ENCODE peak calls at places on chromosomes 6 and 20, in nine cellular contexts. O, H, T, C, M, R, X, P and U are unnamed samples.

GRCh38 chr6:169263836-169264608 is 10.4 kb upstream of the THBS2 start:
- DNase-seq in P (no peak), X (peak; percentile 78), C (peak; percentile 82), R (no peak), M (no peak), O (no peak), H (no peak), T (no peak), U (no peak)

GRCh38 chr6:74199146-74199680 is 503.2 kb downstream of the CD109 start:
- DNase-seq in R (no peak), H (no peak), X (no peak), T (no peak), C (no peak), O (no peak), M (no peak), P (no peak), U (no peak)

GRCh38 chr20:4681971-4682370 is 39.7 kb upstream of the PRND start:
- DNase-seq in H (no peak), C (peak; percentile 99), R (peak; percentile 74), P (no peak), M (no peak), T (no peak), X (peak; percentile 71), O (no peak), U (no peak)

GRCh38 chr6:22958677-22959076 is 389.3 kb downstream of the HDGFL1 start:
- DNase-seq in H (no peak), M (no peak), R (no peak), T (no peak), C (no peak), X (no peak), P (no peak), O (no peak), U (no peak)

GRCh38 chr20:8082025-8082424 is 50.0 kb upstream of the PLCB1 start:
- DNase-seq in R (peak; percentile 33), O (peak; percentile 11), P (no peak), C (no peak), H (peak; percentile 15), T (no peak), X (peak; percentile 38), M (no peak), U (no peak)

GRCh38 chr6:134057478-134057877 is 5.1 kb upstream of the SLC2A12 start:
- DNase-seq in T (no peak), C (peak; percentile 94), M (no peak), O (no peak), R (no peak), X (no peak), H (no peak), P (no peak), U (no peak)

GRCh38 chr6:138620630-138621029 is 121.3 kb upstream of the NHSL1 start:
- DNase-seq in X (no peak), P (no peak), C (no peak), T (no peak), R (no peak), M (no peak), H (no peak), O (no peak), U (no peak)

GRCh38 chr6:2047855-2048254 is 197.6 kb downstream of the GMDS start:
- DNase-seq in R (no peak), M (no peak), O (no peak), H (no peak), P (no peak), X (no peak), T (no peak), C (no peak), U (no peak)

DNA sequence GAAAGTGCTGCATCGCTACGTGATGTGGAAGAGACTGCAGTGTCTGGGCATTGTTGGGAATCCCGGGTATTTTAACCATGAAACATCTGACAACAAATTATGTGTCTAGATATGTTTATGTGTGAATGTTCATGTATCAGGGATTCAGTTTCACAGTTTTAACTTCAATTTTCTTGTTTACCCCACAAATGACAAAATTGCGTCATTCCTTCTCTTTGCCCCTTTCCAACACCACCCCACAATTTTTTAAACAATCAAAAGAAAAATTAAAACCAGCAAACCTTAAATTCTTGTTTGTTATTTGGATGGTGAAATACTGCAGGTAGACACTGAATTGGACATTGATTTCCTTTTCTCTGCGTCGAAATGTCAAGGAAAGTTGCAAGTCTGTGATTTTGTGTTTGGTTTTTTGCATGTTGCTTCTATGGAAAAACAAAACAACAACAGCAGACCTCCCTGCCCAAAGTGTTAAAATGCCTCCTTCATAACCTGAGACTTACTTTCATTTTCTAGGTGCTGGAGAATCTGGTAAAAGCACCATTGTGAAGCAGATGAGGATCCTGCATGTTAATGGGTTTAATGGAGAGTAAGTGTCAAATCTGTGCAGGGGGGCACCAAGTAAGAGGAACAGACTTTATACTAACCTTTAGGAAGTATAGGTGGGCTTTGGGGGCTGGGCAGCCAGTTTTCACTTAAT is 42.7 kb downstream of the GNAS start:
- DNase-seq in T (no peak), H (no peak), O (no peak), C (no peak), X (peak; percentile 45), R (peak; percentile 44), M (no peak), P (no peak), U (no peak)
- H3K9ac ChIP-seq in T (peak overlapping the region; percentile 80), H (peak overlapping the region; percentile 1), O (no peak overlapping the region), C (peak overlapping the region; percentile 14), X (peak overlapping the region; percentile 98), R (peak overlapping the region; percentile 94), M (no peak overlapping the region), P (no peak overlapping the region), U (peak overlapping the region; percentile 6)

GRCh38 chr6:150600302-150601017 is 775 bp downstream of the PLEKHG1 start:
- DNase-seq in H (peak; percentile 50), P (peak; percentile 82), R (peak; percentile 67), M (peak; percentile 84), C (peak; percentile 90), O (peak; percentile 96), X (peak; percentile 87), T (no peak), U (peak; percentile 90)

GRCh38 chr6:150607044-150607650 is 7.5 kb downstream of the PLEKHG1 start:
- DNase-seq in T (no peak), O (no peak), H (no peak), R (no peak), P (no peak), M (no peak), X (no peak), C (no peak), U (no peak)

GRCh38 chr6:150606258-150607043 is 6.8 kb downstream of the PLEKHG1 start:
- DNase-seq in O (no peak), X (no peak), R (no peak), M (no peak), C (no peak), P (no peak), H (no peak), T (no peak), U (no peak)

GRCh38 chr6:150605333-150605732 is 5.6 kb downstream of the PLEKHG1 start:
- DNase-seq in H (no peak), O (no peak), P (no peak), C (no peak), T (no peak), M (no peak), R (no peak), X (no peak), U (no peak)

GRCh38 chr6:150604467-150604866 is 4.8 kb downstream of the PLEKHG1 start:
- DNase-seq in X (no peak), P (no peak), M (no peak), R (no peak), C (no peak), T (no peak), O (no peak), H (no peak), U (no peak)
- H3K4me1 ChIP-seq in X (no peaks in the 10 kb centered on the region), P (no peaks in the 10 kb centered on the region), M (peaks cover 5% of the 10 kb centered on the region), R (peaks cover 6% of the 10 kb centered on the region), C (peaks cover 15% of the 10 kb centered on the region), T (no peaks in the 10 kb centered on the region), O (peaks cover 7% of the 10 kb centered on the region), H (peaks cover 12% of the 10 kb centered on the region), U (peaks cover 7% of the 10 kb centered on the region)

GRCh38 chr6:5999688-6000608 is 6.8 kb downstream of the NRN1 start:
- DNase-seq in M (no peak), T (no peak), X (no peak), P (no peak), H (no peak), R (no peak), C (no peak), O (peak; percentile 51), U (no peak)

GRCh38 chr6:6003334-6004146 is 3.2 kb downstream of the NRN1 start:
- DNase-seq in C (peak; percentile 38), T (no peak), X (peak; percentile 77), O (peak; percentile 85), P (no peak), H (no peak), M (no peak), R (no peak), U (peak; percentile 75)

GRCh38 chr6:6002005-6002808 is 4.5 kb downstream of the NRN1 start:
- DNase-seq in C (no peak), R (no peak), M (no peak), X (peak; percentile 56), H (no peak), O (peak; percentile 68), P (no peak), T (no peak), U (no peak)

GRCh38 chr6:6002809-6003333 is 3.9 kb downstream of the NRN1 start:
- DNase-seq in P (no peak), O (peak; percentile 34), H (no peak), X (no peak), M (no peak), R (no peak), T (no peak), C (no peak), U (no peak)

GRCh38 chr6:6001443-6001842 is 5.3 kb downstream of the NRN1 start:
- DNase-seq in P (no peak), M (no peak), T (no peak), X (peak; percentile 20), H (no peak), O (no peak), R (no peak), C (no peak), U (no peak)
- H3K9ac ChIP-seq in P (no peak overlapping the region), M (no peak overlapping the region), T (no peak overlapping the region), X (no peak overlapping the region), H (no peak overlapping the region), O (no peak overlapping the region), R (no peak overlapping the region), C (no peak overlapping the region), U (no peak overlapping the region)

GRCh38 chr6:35299674-35300073 is 2.1 kb downstream of the DEF6 start:
- DNase-seq in C (no peak), T (no peak), O (no peak), H (no peak), M (no peak), X (no peak), P (peak; percentile 50), R (no peak), U (no peak)

GRCh38 chr6:35305117-35305516 is 7.5 kb downstream of the DEF6 start:
- DNase-seq in T (no peak), R (no peak), M (no peak), O (no peak), H (no peak), C (no peak), P (no peak), X (no peak), U (no peak)

GRCh38 chr6:35302604-35303218 is 5.1 kb downstream of the DEF6 start:
- DNase-seq in M (no peak), R (no peak), H (no peak), T (peak; percentile 77), X (peak; percentile 8), C (peak; percentile 93), P (peak; percentile 82), O (no peak), U (no peak)

GRCh38 chr6:35300848-35301247 is 3.2 kb downstream of the DEF6 start:
- DNase-seq in C (no peak), P (no peak), X (no peak), T (no peak), M (no peak), H (no peak), O (no peak), R (no peak), U (no peak)

DNA sequence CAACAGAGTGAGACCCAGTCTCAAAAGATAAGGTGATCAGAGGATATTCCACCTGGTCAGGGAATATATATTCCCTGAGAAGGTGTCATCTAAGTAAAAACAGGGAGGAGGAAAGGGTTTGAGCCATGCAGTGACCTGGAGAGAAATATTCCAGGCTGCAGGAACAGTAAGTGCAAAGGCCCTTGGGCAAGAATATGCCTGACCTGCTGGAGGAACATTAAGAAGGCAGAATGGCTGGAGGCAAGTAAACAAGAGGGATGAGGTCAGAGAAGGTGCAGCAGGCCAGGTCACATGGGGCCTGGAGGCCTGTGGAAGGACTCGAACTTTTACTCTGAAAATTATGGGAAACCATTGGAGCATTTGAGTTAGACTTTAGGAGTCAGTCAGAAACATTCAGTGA is 6.7 kb downstream of the DEF6 start:
- DNase-seq in O (no peak), T (no peak), H (no peak), C (no peak), R (no peak), M (no peak), X (no peak), P (no peak), U (no peak)
- H3K4me1 ChIP-seq in O (no peaks in the 10 kb centered on the region), T (peaks cover 28% of the 10 kb centered on the region), H (peaks cover 13% of the 10 kb centered on the region), C (peaks cover 18% of the 10 kb centered on the region), R (no peaks in the 10 kb centered on the region), M (peaks cover 2% of the 10 kb centered on the region), X (no peaks in the 10 kb centered on the region), P (peaks cover 4% of the 10 kb centered on the region), U (no peaks in the 10 kb centered on the region)